ENCODE peak calls at places on chromosomes 13 and 19, in five cellular contexts. P, K, C, F and B are unnamed samples.

GRCh38 chr13:26759907-26760834 is at the start of gene GPR12:
- DNase-seq in P (peak; percentile 36), K (peak; percentile 6), C (no peak), F (no peak), B (peak; percentile 1)

GRCh38 chr13:109904218-109904617 is 117.8 kb upstream of the IRS2 start:
- DNase-seq in P (no peak), K (peak; percentile 25), C (no peak), F (no peak), B (peak; percentile 21)

GRCh38 chr13:20814224-20814910 is 40.6 kb upstream of the EEF1AKMT1 start:
- DNase-seq in P (peak; percentile 93), K (peak; percentile 98), C (peak; percentile 40), F (peak; percentile 91), B (peak; percentile 67)

GRCh38 chr13:45398862-45399261 is 19.3 kb downstream of the SLC25A30 start:
- DNase-seq in P (no peak), K (no peak), C (no peak), F (no peak), B (no peak)

GRCh38 chr19:8355631-8356402 is 8.1 kb upstream of the ANGPTL4 start:
- DNase-seq in P (peak; percentile 96), K (peak; percentile 99), C (no peak), F (peak; percentile 79), B (peak; percentile 97)

GRCh38 chr13:51675385-51675784 is 91.1 kb downstream of the WDFY2 start:
- DNase-seq in P (no peak), K (no peak), C (no peak), F (no peak), B (no peak)

GRCh38 chr13:54449922-54450321 is 1421.3 kb downstream of the OLFM4 start:
- DNase-seq in P (no peak), K (no peak), C (no peak), F (no peak), B (no peak)

GRCh38 chr19:16160943-16161560 is 12.3 kb downstream of the CIB3 start:
- DNase-seq in P (peak; percentile 83), K (peak; percentile 85), C (no peak), F (peak; percentile 29), B (peak; percentile 64)

GRCh38 chr19:2358548-2359173 is 1.4 kb upstream of the TMPRSS9 start:
- DNase-seq in P (no peak), K (no peak), C (no peak), F (no peak), B (no peak)